ENCODE peak calls at places on chromosomes 2 and 18, in nine cellular contexts. One of them, this sample, is unnamed.

GRCh38 chr2:95297088-95297487 is at the start of gene KCNIP3:
- DNase-seq in GM12878: no peak
- DNase-seq in neural progenitor cell: peak; percentile 52
- DNase-seq in psoas muscle: no peak
- DNase-seq in AG09309: no peak
- DNase-seq in thoracic aorta: no peak
- DNase-seq in astrocyte of the spinal cord: no peak
- DNase-seq in right lobe of liver: no peak
- DNase-seq in H1: no peak
- DNase-seq in this sample: no peak

GRCh38 chr2:179273461-179273962 is 8.9 kb upstream of the SESTD1 start:
- DNase-seq in right lobe of liver: no peak
- DNase-seq in psoas muscle: no peak
- DNase-seq in H1: no peak
- DNase-seq in GM12878: no peak
- DNase-seq in astrocyte of the spinal cord: no peak
- DNase-seq in AG09309: no peak
- DNase-seq in neural progenitor cell: no peak
- DNase-seq in thoracic aorta: no peak
- DNase-seq in this sample: no peak

GRCh38 chr2:50746526-50746925 is 285.4 kb downstream of the NRXN1 start:
- DNase-seq in GM12878: no peak
- DNase-seq in AG09309: no peak
- DNase-seq in thoracic aorta: no peak
- DNase-seq in neural progenitor cell: peak; percentile 40
- DNase-seq in psoas muscle: no peak
- DNase-seq in H1: peak; percentile 64
- DNase-seq in right lobe of liver: peak; percentile 50
- DNase-seq in astrocyte of the spinal cord: peak; percentile 30
- DNase-seq in this sample: no peak

GRCh38 chr2:107669335-107669734 is 157.4 kb upstream of the RGPD4 start:
- DNase-seq in GM12878: no peak
- DNase-seq in astrocyte of the spinal cord: peak; percentile 26
- DNase-seq in psoas muscle: no peak
- DNase-seq in H1: no peak
- DNase-seq in AG09309: no peak
- DNase-seq in thoracic aorta: no peak
- DNase-seq in right lobe of liver: no peak
- DNase-seq in neural progenitor cell: peak; percentile 24
- DNase-seq in this sample: no peak

GRCh38 chr2:231611273-231612198 is 18.9 kb downstream of the TEX44 start:
- DNase-seq in astrocyte of the spinal cord: no peak
- DNase-seq in neural progenitor cell: peak; percentile 66
- DNase-seq in GM12878: no peak
- DNase-seq in psoas muscle: peak; percentile 51
- DNase-seq in H1: peak; percentile 81
- DNase-seq in right lobe of liver: no peak
- DNase-seq in AG09309: peak; percentile 61
- DNase-seq in thoracic aorta: peak; percentile 70
- DNase-seq in this sample: no peak

GRCh38 chr18:73288813-73289212 is 421.0 kb upstream of the NETO1 start:
- DNase-seq in right lobe of liver: no peak
- DNase-seq in neural progenitor cell: no peak
- DNase-seq in H1: no peak
- DNase-seq in astrocyte of the spinal cord: no peak
- DNase-seq in GM12878: no peak
- DNase-seq in psoas muscle: no peak
- DNase-seq in AG09309: no peak
- DNase-seq in thoracic aorta: no peak
- DNase-seq in this sample: no peak

GRCh38 chr2:71710805-71711469 is 257.6 kb downstream of the DYSF start:
- DNase-seq in AG09309: no peak
- DNase-seq in H1: no peak
- DNase-seq in right lobe of liver: peak; percentile 63
- DNase-seq in thoracic aorta: no peak
- DNase-seq in neural progenitor cell: no peak
- DNase-seq in GM12878: no peak
- DNase-seq in astrocyte of the spinal cord: no peak
- DNase-seq in psoas muscle: no peak
- DNase-seq in this sample: no peak

GRCh38 chr18:7940976-7941375 is 373.9 kb downstream of the PTPRM start:
- DNase-seq in thoracic aorta: no peak
- DNase-seq in H1: no peak
- DNase-seq in neural progenitor cell: peak; percentile 55
- DNase-seq in GM12878: no peak
- DNase-seq in astrocyte of the spinal cord: no peak
- DNase-seq in psoas muscle: no peak
- DNase-seq in AG09309: no peak
- DNase-seq in right lobe of liver: no peak
- DNase-seq in this sample: no peak

GRCh38 chr2:145740302-145740701 is 1220.4 kb upstream of the ZEB2 start:
- DNase-seq in GM12878: no peak
- DNase-seq in neural progenitor cell: no peak
- DNase-seq in thoracic aorta: no peak
- DNase-seq in AG09309: no peak
- DNase-seq in psoas muscle: no peak
- DNase-seq in astrocyte of the spinal cord: no peak
- DNase-seq in H1: no peak
- DNase-seq in right lobe of liver: no peak
- DNase-seq in this sample: no peak

GRCh38 chr2:11509657-11510360 is 24.0 kb upstream of the GREB1 start:
- DNase-seq in GM12878: no peak
- DNase-seq in psoas muscle: no peak
- DNase-seq in right lobe of liver: no peak
- DNase-seq in astrocyte of the spinal cord: no peak
- DNase-seq in H1: no peak
- DNase-seq in thoracic aorta: no peak
- DNase-seq in AG09309: no peak
- DNase-seq in neural progenitor cell: no peak
- DNase-seq in this sample: no peak

GRCh38 chr18:24790347-24790746 is 329.9 kb downstream of the HRH4 start:
- DNase-seq in GM12878: no peak
- DNase-seq in H1: no peak
- DNase-seq in astrocyte of the spinal cord: no peak
- DNase-seq in psoas muscle: no peak
- DNase-seq in right lobe of liver: no peak
- DNase-seq in AG09309: no peak
- DNase-seq in neural progenitor cell: no peak
- DNase-seq in thoracic aorta: no peak
- DNase-seq in this sample: no peak

GRCh38 chr2:136281281-136282117 is 163.6 kb upstream of the CXCR4 start:
- DNase-seq in GM12878: peak; percentile 25
- DNase-seq in H1: no peak
- DNase-seq in psoas muscle: no peak
- DNase-seq in AG09309: no peak
- DNase-seq in right lobe of liver: no peak
- DNase-seq in neural progenitor cell: no peak
- DNase-seq in thoracic aorta: no peak
- DNase-seq in astrocyte of the spinal cord: no peak
- DNase-seq in this sample: peak; percentile 31

GRCh38 chr2:120983344-120983743 is 247.7 kb downstream of the GLI2 start:
- DNase-seq in right lobe of liver: no peak
- DNase-seq in neural progenitor cell: no peak
- DNase-seq in GM12878: no peak
- DNase-seq in H1: no peak
- DNase-seq in thoracic aorta: no peak
- DNase-seq in psoas muscle: no peak
- DNase-seq in AG09309: no peak
- DNase-seq in astrocyte of the spinal cord: no peak
- DNase-seq in this sample: no peak

GRCh38 chr2:70835643-70836042 is at the start of gene CD207:
- DNase-seq in H1: no peak
- DNase-seq in psoas muscle: no peak
- DNase-seq in astrocyte of the spinal cord: no peak
- DNase-seq in thoracic aorta: no peak
- DNase-seq in GM12878: no peak
- DNase-seq in neural progenitor cell: no peak
- DNase-seq in right lobe of liver: no peak
- DNase-seq in AG09309: no peak
- DNase-seq in this sample: no peak

GRCh38 chr2:189542145-189542882 is 38.3 kb downstream of the SLC40A1 start:
- DNase-seq in thoracic aorta: no peak
- DNase-seq in astrocyte of the spinal cord: no peak
- DNase-seq in neural progenitor cell: no peak
- DNase-seq in psoas muscle: no peak
- DNase-seq in right lobe of liver: no peak
- DNase-seq in AG09309: no peak
- DNase-seq in H1: no peak
- DNase-seq in GM12878: no peak
- DNase-seq in this sample: no peak

GRCh38 chr18:53698907-53699306 is 525.6 kb downstream of the MBD2 start:
- DNase-seq in GM12878: no peak
- DNase-seq in H1: peak; percentile 48
- DNase-seq in AG09309: no peak
- DNase-seq in psoas muscle: no peak
- DNase-seq in thoracic aorta: no peak
- DNase-seq in neural progenitor cell: peak; percentile 68
- DNase-seq in right lobe of liver: no peak
- DNase-seq in astrocyte of the spinal cord: peak; percentile 45
- DNase-seq in this sample: no peak

GRCh38 chr2:159798376-159798724 is 342 bp upstream of the CD302 start:
- DNase-seq in astrocyte of the spinal cord: no peak
- DNase-seq in GM12878: no peak
- DNase-seq in neural progenitor cell: no peak
- DNase-seq in H1: no peak
- DNase-seq in right lobe of liver: no peak
- DNase-seq in AG09309: no peak
- DNase-seq in thoracic aorta: no peak
- DNase-seq in psoas muscle: no peak
- DNase-seq in this sample: no peak
- H3K4me3 ChIP-seq in astrocyte of the spinal cord: peak overlapping the region; percentile 74
- H3K4me3 ChIP-seq in GM12878: peak overlapping the region; percentile 77
- H3K4me3 ChIP-seq in neural progenitor cell: peak overlapping the region; percentile 59
- H3K4me3 ChIP-seq in H1: peak overlapping the region; percentile 55
- H3K4me3 ChIP-seq in right lobe of liver: peak overlapping the region; percentile 76
- H3K4me3 ChIP-seq in AG09309: peak overlapping the region; percentile 67
- H3K4me3 ChIP-seq in thoracic aorta: peak overlapping the region; percentile 98
- H3K4me3 ChIP-seq in psoas muscle: peak overlapping the region; percentile 85
- H3K4me3 ChIP-seq in this sample: peak overlapping the region; percentile 70

GRCh38 chr2:201275991-201276390 is 15.7 kb downstream of the CASP8 start:
- DNase-seq in H1: peak; percentile 60
- DNase-seq in astrocyte of the spinal cord: no peak
- DNase-seq in AG09309: no peak
- DNase-seq in right lobe of liver: no peak
- DNase-seq in thoracic aorta: no peak
- DNase-seq in neural progenitor cell: peak; percentile 52
- DNase-seq in psoas muscle: no peak
- DNase-seq in GM12878: no peak
- DNase-seq in this sample: no peak
- TF ChIP-seq CTCF in H1: peak; percentile 93
- TF ChIP-seq CTCF in astrocyte of the spinal cord: no peak
- TF ChIP-seq CTCF in AG09309: no peak
- TF ChIP-seq CTCF in right lobe of liver: no peak
- TF ChIP-seq CTCF in thoracic aorta: no peak
- TF ChIP-seq CTCF in neural progenitor cell: peak; percentile 45
- TF ChIP-seq CTCF in psoas muscle: no peak
- TF ChIP-seq CTCF in GM12878: peak; percentile 5
- TF ChIP-seq CTCF in this sample: no peak

GRCh38 chr18:63311481-63312409 is 7.8 kb downstream of the BCL2 start:
- DNase-seq in H1: no peak
- DNase-seq in AG09309: no peak
- DNase-seq in right lobe of liver: no peak
- DNase-seq in thoracic aorta: no peak
- DNase-seq in neural progenitor cell: no peak
- DNase-seq in psoas muscle: no peak
- DNase-seq in astrocyte of the spinal cord: no peak
- DNase-seq in GM12878: peak; percentile 88
- DNase-seq in this sample: peak; percentile 56
- H3K4me3 ChIP-seq in H1: no peak overlapping the region
- H3K4me3 ChIP-seq in AG09309: no peak overlapping the region
- H3K4me3 ChIP-seq in right lobe of liver: no peak overlapping the region
- H3K4me3 ChIP-seq in thoracic aorta: no peak overlapping the region
- H3K4me3 ChIP-seq in neural progenitor cell: no peak overlapping the region
- H3K4me3 ChIP-seq in psoas muscle: no peak overlapping the region
- H3K4me3 ChIP-seq in astrocyte of the spinal cord: no peak overlapping the region
- H3K4me3 ChIP-seq in GM12878: peak overlapping the region; percentile 98
- H3K4me3 ChIP-seq in this sample: peak overlapping the region; percentile 98

GRCh38 chr2:158153270-158154015 is 51.8 kb downstream of the UPP2 start:
- DNase-seq in thoracic aorta: no peak
- DNase-seq in astrocyte of the spinal cord: no peak
- DNase-seq in GM12878: no peak
- DNase-seq in AG09309: no peak
- DNase-seq in psoas muscle: no peak
- DNase-seq in H1: no peak
- DNase-seq in right lobe of liver: no peak
- DNase-seq in neural progenitor cell: no peak
- DNase-seq in this sample: no peak

GRCh38 chr2:158154596-158154995 is 52.9 kb downstream of the UPP2 start:
- DNase-seq in right lobe of liver: no peak
- DNase-seq in astrocyte of the spinal cord: no peak
- DNase-seq in H1: no peak
- DNase-seq in AG09309: no peak
- DNase-seq in GM12878: no peak
- DNase-seq in psoas muscle: no peak
- DNase-seq in neural progenitor cell: no peak
- DNase-seq in thoracic aorta: no peak
- DNase-seq in this sample: no peak
- TF ChIP-seq CTCF in right lobe of liver: no peak
- TF ChIP-seq CTCF in astrocyte of the spinal cord: no peak
- TF ChIP-seq CTCF in H1: no peak
- TF ChIP-seq CTCF in AG09309: no peak
- TF ChIP-seq CTCF in GM12878: no peak
- TF ChIP-seq CTCF in psoas muscle: no peak
- TF ChIP-seq CTCF in neural progenitor cell: no peak
- TF ChIP-seq CTCF in thoracic aorta: no peak
- TF ChIP-seq CTCF in this sample: no peak

DNA sequence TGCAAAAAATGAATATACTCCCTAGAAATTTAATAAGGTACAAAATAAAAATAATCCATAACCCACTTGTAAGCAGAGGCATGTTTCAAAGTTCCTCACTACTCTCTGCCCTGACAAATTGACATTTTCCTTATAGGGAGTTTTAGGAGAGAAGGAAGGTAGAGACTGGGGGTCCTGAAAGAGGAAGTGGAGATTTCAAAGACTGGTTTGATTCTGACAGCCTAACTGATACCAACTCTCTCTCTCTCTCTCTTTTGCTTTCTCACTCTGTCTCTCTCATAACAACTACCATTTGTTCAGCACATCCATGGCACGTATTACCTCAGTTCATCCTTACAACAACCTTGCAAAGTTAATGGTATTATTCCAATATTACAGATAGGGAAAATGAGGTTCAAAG is 18.6 kb downstream of the FZD7 start:
- DNase-seq in psoas muscle: no peak
- DNase-seq in astrocyte of the spinal cord: no peak
- DNase-seq in GM12878: no peak
- DNase-seq in thoracic aorta: no peak
- DNase-seq in H1: no peak
- DNase-seq in neural progenitor cell: no peak
- DNase-seq in right lobe of liver: no peak
- DNase-seq in AG09309: no peak
- DNase-seq in this sample: no peak
- H3K4me3 ChIP-seq in psoas muscle: no peak overlapping the region
- H3K4me3 ChIP-seq in astrocyte of the spinal cord: no peak overlapping the region
- H3K4me3 ChIP-seq in GM12878: no peak overlapping the region
- H3K4me3 ChIP-seq in thoracic aorta: peak overlapping the region; percentile 45
- H3K4me3 ChIP-seq in H1: no peak overlapping the region
- H3K4me3 ChIP-seq in neural progenitor cell: peak overlapping the region; percentile 12
- H3K4me3 ChIP-seq in right lobe of liver: no peak overlapping the region
- H3K4me3 ChIP-seq in AG09309: no peak overlapping the region
- H3K4me3 ChIP-seq in this sample: no peak overlapping the region

This sample was measured in GM06990.